ENCODE peak calls at places on chromosomes 4 and X, in four cellular contexts. One of them, this sample, is unnamed. For H3K36me3 and H3K4me1, the result is how much of the 10 kb centered on the place peaks cover.

GRCh38 chr4:81466841-81467671 is 4.7 kb downstream of the RASGEF1B start:
- DNase-seq in transverse colon: peak
- DNase-seq in body of pancreas: peak
- DNase-seq in kidney: no peak
- DNase-seq in this sample: peak

GRCh38 chrX:153521034-153521433 is 3.6 kb downstream of the ATP2B3 start:
- DNase-seq in body of pancreas: no peak
- DNase-seq in transverse colon: no peak
- DNase-seq in kidney: no peak
- DNase-seq in this sample: no peak

GRCh38 chrX:129346574-129346973 is 176.7 kb downstream of the SMARCA1 start:
- DNase-seq in transverse colon: no peak
- DNase-seq in body of pancreas: no peak
- DNase-seq in kidney: no peak
- DNase-seq in this sample: no peak

GRCh38 chr4:101464596-101464995 is 117.3 kb upstream of the PPP3CA start:
- DNase-seq in kidney: no peak
- DNase-seq in transverse colon: no peak
- DNase-seq in body of pancreas: no peak
- DNase-seq in this sample: no peak

GRCh38 chr4:78545275-78546246 is 6.0 kb upstream of the ANXA3 start:
- DNase-seq in kidney: no peak
- DNase-seq in transverse colon: no peak
- DNase-seq in body of pancreas: no peak
- DNase-seq in this sample: no peak

GRCh38 chr4:77818667-77819408 is at the start of gene CNOT6L:
- DNase-seq in kidney: peak
- DNase-seq in transverse colon: peak
- DNase-seq in body of pancreas: peak
- DNase-seq in this sample: no peak

GRCh38 chr4:92451792-92452191 is 148.0 kb downstream of the GRID2 start:
- DNase-seq in body of pancreas: no peak
- DNase-seq in kidney: no peak
- DNase-seq in transverse colon: no peak
- DNase-seq in this sample: no peak

GRCh38 chr4:99126376-99126775 is 17.7 kb downstream of the ADH4 start:
- DNase-seq in kidney: no peak
- DNase-seq in body of pancreas: no peak
- DNase-seq in transverse colon: no peak
- DNase-seq in this sample: no peak

GRCh38 chr4:40788338-40788737 is 38.6 kb downstream of the NSUN7 start:
- DNase-seq in kidney: no peak
- DNase-seq in body of pancreas: no peak
- DNase-seq in transverse colon: no peak
- DNase-seq in this sample: no peak

GRCh38 chrX:33210156-33210555 is 1.2 kb downstream of the DMD start:
- DNase-seq in transverse colon: no peak
- DNase-seq in body of pancreas: no peak
- DNase-seq in kidney: no peak
- DNase-seq in this sample: no peak

GRCh38 chr4:155906554-155907247 is 3.2 kb downstream of the TDO2 start:
- DNase-seq in body of pancreas: peak
- DNase-seq in kidney: no peak
- DNase-seq in transverse colon: no peak
- DNase-seq in this sample: no peak

GRCh38 chr4:86035688-86036087 is 324.2 kb downstream of the MAPK10 start:
- DNase-seq in kidney: no peak
- DNase-seq in transverse colon: no peak
- DNase-seq in body of pancreas: no peak
- DNase-seq in this sample: no peak

GRCh38 chr4:73573794-73574528 is 46.3 kb downstream of the RASSF6 start:
- DNase-seq in transverse colon: peak
- DNase-seq in kidney: peak
- DNase-seq in body of pancreas: peak
- DNase-seq in this sample: no peak

GRCh38 chr4:3290476-3290875 is 2.3 kb upstream of the RGS12 start:
- DNase-seq in kidney: peak
- DNase-seq in body of pancreas: no peak
- DNase-seq in transverse colon: no peak
- DNase-seq in this sample: no peak
- H3K36me3 ChIP-seq in kidney: under half
- H3K36me3 ChIP-seq in body of pancreas: under half
- H3K36me3 ChIP-seq in transverse colon: under half
- H3K36me3 ChIP-seq in this sample: under half

GRCh38 chr4:24912252-24913098 is at the start of gene CCDC149:
- DNase-seq in body of pancreas: peak
- DNase-seq in transverse colon: peak
- DNase-seq in kidney: peak
- DNase-seq in this sample: no peak
- H3K27ac ChIP-seq in body of pancreas: peak
- H3K27ac ChIP-seq in transverse colon: peak
- H3K27ac ChIP-seq in kidney: peak
- H3K27ac ChIP-seq in this sample: no peak

GRCh38 chrX:67692246-67692645 is 148.4 kb downstream of the AR start:
- DNase-seq in body of pancreas: no peak
- DNase-seq in transverse colon: no peak
- DNase-seq in kidney: no peak
- DNase-seq in this sample: no peak

GRCh38 chrX:67700607-67701006 is 156.8 kb downstream of the AR start:
- DNase-seq in kidney: no peak
- DNase-seq in transverse colon: no peak
- DNase-seq in body of pancreas: no peak
- DNase-seq in this sample: no peak

GRCh38 chrX:67693928-67694327 is 150.1 kb downstream of the AR start:
- DNase-seq in kidney: no peak
- DNase-seq in body of pancreas: no peak
- DNase-seq in transverse colon: no peak
- DNase-seq in this sample: no peak

GRCh38 chrX:67697452-67697851 is 153.6 kb downstream of the AR start:
- DNase-seq in kidney: no peak
- DNase-seq in body of pancreas: no peak
- DNase-seq in transverse colon: no peak
- DNase-seq in this sample: no peak
- H3K4me1 ChIP-seq in kidney: under half
- H3K4me1 ChIP-seq in body of pancreas: under half
- H3K4me1 ChIP-seq in transverse colon: under half
- H3K4me1 ChIP-seq in this sample: under half

GRCh38 chrX:65740909-65741308 is 73.5 kb downstream of the MSN start:
- DNase-seq in kidney: no peak
- DNase-seq in transverse colon: no peak
- DNase-seq in body of pancreas: no peak
- DNase-seq in this sample: no peak
- H3K36me3 ChIP-seq in kidney: half or more
- H3K36me3 ChIP-seq in transverse colon: under half
- H3K36me3 ChIP-seq in body of pancreas: under half
- H3K36me3 ChIP-seq in this sample: under half

GRCh38 chr4:185592845-185593488 is 57.7 kb upstream of the PDLIM3 start:
- DNase-seq in transverse colon: no peak
- DNase-seq in body of pancreas: no peak
- DNase-seq in kidney: no peak
- DNase-seq in this sample: no peak

GRCh38 chr4:185591679-185592141 is 56.4 kb upstream of the PDLIM3 start:
- DNase-seq in body of pancreas: no peak
- DNase-seq in transverse colon: no peak
- DNase-seq in kidney: no peak
- DNase-seq in this sample: no peak

GRCh38 chr4:185590982-185591381 is 55.7 kb upstream of the PDLIM3 start:
- DNase-seq in body of pancreas: no peak
- DNase-seq in transverse colon: no peak
- DNase-seq in kidney: no peak
- DNase-seq in this sample: no peak

GRCh38 chr4:185589067-185589844 is 53.9 kb upstream of the PDLIM3 start:
- DNase-seq in transverse colon: no peak
- DNase-seq in body of pancreas: no peak
- DNase-seq in kidney: no peak
- DNase-seq in this sample: no peak

GRCh38 chr4:185592438-185592837 is 57.1 kb upstream of the PDLIM3 start:
- DNase-seq in body of pancreas: no peak
- DNase-seq in kidney: no peak
- DNase-seq in transverse colon: no peak
- DNase-seq in this sample: no peak
- H3K27ac ChIP-seq in body of pancreas: peak
- H3K27ac ChIP-seq in kidney: no peak
- H3K27ac ChIP-seq in transverse colon: peak
- H3K27ac ChIP-seq in this sample: no peak

GRCh38 chr4:148978301-148978700 is 536.1 kb upstream of the NR3C2 start:
- DNase-seq in transverse colon: no peak
- DNase-seq in kidney: no peak
- DNase-seq in body of pancreas: no peak
- DNase-seq in this sample: no peak
- H3K4me1 ChIP-seq in transverse colon: under half
- H3K4me1 ChIP-seq in kidney: under half
- H3K4me1 ChIP-seq in body of pancreas: under half
- H3K4me1 ChIP-seq in this sample: under half

DNA sequence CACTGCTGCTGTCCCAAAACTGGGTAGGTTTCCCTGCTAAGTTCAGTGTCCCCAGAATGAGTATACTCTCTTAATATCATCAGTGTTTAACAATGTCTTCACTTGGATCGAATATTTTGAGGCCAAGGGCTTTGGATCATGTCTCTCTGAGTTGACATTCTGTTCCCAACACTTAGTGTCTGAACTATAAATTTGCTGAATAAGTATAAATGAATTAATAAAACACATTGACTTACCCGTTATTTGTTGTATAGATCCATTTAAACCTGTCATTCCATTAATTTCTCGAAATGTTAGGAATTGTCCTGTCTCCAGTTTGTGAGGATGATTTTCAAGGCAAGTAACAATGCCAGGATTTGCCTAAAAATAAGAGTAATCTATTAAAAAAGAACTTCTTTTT is 32.6 kb downstream of the UBA6 start:
- DNase-seq in transverse colon: no peak
- DNase-seq in kidney: no peak
- DNase-seq in body of pancreas: no peak
- DNase-seq in this sample: no peak
- H3K36me3 ChIP-seq in transverse colon: under half
- H3K36me3 ChIP-seq in kidney: under half
- H3K36me3 ChIP-seq in body of pancreas: under half
- H3K36me3 ChIP-seq in this sample: under half

DNA sequence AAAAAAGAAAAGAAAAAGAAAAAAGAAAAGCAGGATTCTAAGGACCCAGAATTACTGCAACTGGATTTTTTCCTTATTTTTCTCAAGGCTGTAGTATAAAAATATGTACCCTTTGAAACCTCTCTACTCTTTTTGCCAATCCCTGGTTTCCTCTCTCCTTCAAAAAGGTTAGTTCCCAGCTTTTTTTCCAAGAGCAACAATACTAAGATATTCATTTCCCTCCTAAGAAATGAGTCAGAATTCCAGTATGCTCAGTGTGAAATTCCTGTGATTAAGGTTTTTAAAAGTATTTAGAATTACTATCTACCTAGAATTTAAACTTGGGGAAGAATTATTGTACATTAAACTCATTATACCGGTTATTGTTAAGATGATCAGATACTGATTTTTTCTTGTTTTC is 22.0 kb downstream of the SMIM14 start:
- DNase-seq in kidney: no peak
- DNase-seq in body of pancreas: no peak
- DNase-seq in transverse colon: no peak
- DNase-seq in this sample: no peak
- H3K27ac ChIP-seq in kidney: no peak
- H3K27ac ChIP-seq in body of pancreas: no peak
- H3K27ac ChIP-seq in transverse colon: no peak
- H3K27ac ChIP-seq in this sample: no peak

GRCh38 chrX:20609916-20610415 is 343.3 kb upstream of the RPS6KA3 start:
- DNase-seq in transverse colon: no peak
- DNase-seq in kidney: no peak
- DNase-seq in body of pancreas: no peak
- DNase-seq in this sample: no peak
- H3K4me1 ChIP-seq in transverse colon: under half
- H3K4me1 ChIP-seq in kidney: under half
- H3K4me1 ChIP-seq in body of pancreas: under half
- H3K4me1 ChIP-seq in this sample: under half

This sample was measured in CD4-positive, alpha-beta memory T cell.